ENCODE peak calls at places on chromosomes 5 and 9, in eight cellular contexts. B is breast epithelium, R is body of pancreas, O is transverse colon, I is ovary, M is vagina, G is HCT116, C is gastrocnemius medialis. L is an unnamed sample.

GRCh38 chr5:68456756-68457217 is 241.2 kb downstream of the PIK3R1 start:
- DNase-seq in G (no peak), B (no peak), O (peak), R (peak), M (no peak), I (no peak), C (peak), L (no peak)

GRCh38 chr9:14292181-14292773 is 21.7 kb downstream of the NFIB start:
- DNase-seq in O (no peak), C (no peak), G (no peak), I (no peak), M (no peak), B (no peak), R (no peak), L (no peak)

GRCh38 chr5:87113848-87114247 is 153.8 kb upstream of the RASA1 start:
- DNase-seq in G (no peak), C (no peak), R (no peak), O (no peak), B (no peak), M (no peak), I (no peak), L (no peak)

GRCh38 chr5:146873186-146873917 is 5.2 kb downstream of the PPP2R2B start:
- DNase-seq in C (no peak), R (no peak), M (no peak), G (no peak), B (no peak), O (no peak), I (no peak), L (no peak)

GRCh38 chr9:68827833-68828744 is 123.0 kb downstream of the PIP5K1B start:
- DNase-seq in R (no peak), G (no peak), O (no peak), B (no peak), C (no peak), M (no peak), I (no peak), L (no peak)

GRCh38 chr9:84839538-84839937 is 170.0 kb downstream of the NTRK2 start:
- DNase-seq in I (no peak), C (no peak), M (no peak), G (no peak), R (no peak), O (no peak), B (no peak), L (no peak)

GRCh38 chr9:35110327-35110758 is 5.3 kb downstream of the ATOSB start:
- DNase-seq in O (no peak), B (no peak), R (no peak), G (no peak), I (no peak), M (peak), C (peak), L (no peak)

GRCh38 chr9:96021616-96022444 is 146.3 kb downstream of the ERCC6L2 start:
- DNase-seq in I (peak), B (no peak), C (no peak), O (no peak), M (no peak), G (no peak), R (no peak), L (no peak)

GRCh38 chr5:133942589-133943474 is 25.6 kb downstream of the C5orf15 start:
- DNase-seq in M (no peak), I (no peak), C (no peak), O (no peak), B (no peak), R (peak), G (no peak), L (no peak)

GRCh38 chr9:68462004-68462775 is 78.5 kb downstream of the TMEM252 start:
- DNase-seq in M (no peak), R (no peak), O (no peak), G (no peak), I (no peak), B (no peak), C (no peak), L (no peak)

GRCh38 chr5:25754895-25755294 is 1110.1 kb upstream of the CDH10 start:
- DNase-seq in R (no peak), B (no peak), I (no peak), O (no peak), M (no peak), G (peak), C (no peak), L (no peak)

GRCh38 chr5:167269146-167269545 is 1022.3 kb upstream of the WWC1 start:
- DNase-seq in M (no peak), C (no peak), G (no peak), O (no peak), R (no peak), B (no peak), I (no peak), L (no peak)

GRCh38 chr5:14342306-14342705 is 199.2 kb downstream of the TRIO start:
- DNase-seq in C (no peak), M (no peak), R (peak), G (no peak), O (no peak), I (no peak), B (no peak), L (no peak)

GRCh38 chr5:94830520-94830919 is 212.1 kb downstream of the SLF1 start:
- DNase-seq in I (no peak), B (no peak), M (no peak), O (no peak), C (no peak), R (no peak), G (peak), L (no peak)

GRCh38 chr9:95413793-95414192 is 96.3 kb upstream of the FANCC start:
- DNase-seq in G (no peak), M (no peak), O (no peak), B (no peak), C (no peak), R (no peak), I (no peak), L (no peak)

GRCh38 chr5:164475339-164475977 is 970.0 kb downstream of the MAT2B start:
- DNase-seq in B (no peak), G (no peak), C (no peak), R (no peak), O (no peak), M (no peak), I (no peak), L (no peak)

GRCh38 chr9:97307500-97308163 is at the start of gene CCDC180:
- DNase-seq in C (peak), I (peak), R (no peak), O (no peak), G (no peak), M (no peak), B (no peak), L (no peak)

GRCh38 chr9:109440797-109441287 is 57.3 kb downstream of the PTPN3 start:
- DNase-seq in C (no peak), G (peak), R (peak), B (no peak), M (no peak), O (peak), I (no peak), L (no peak)

GRCh38 chr9:115411993-115412452 is 294.1 kb upstream of the TNC start:
- DNase-seq in O (no peak), B (no peak), I (no peak), C (no peak), G (no peak), R (peak), M (no peak), L (no peak)
- TF ChIP-seq POLR2A in O (no peak), B (no peak), I (no peak), C (no peak), G (no peak), R (no peak), M (no peak), L (no peak)

GRCh38 chr5:148926207-148926606 is 99.8 kb downstream of the ADRB2 start:
- DNase-seq in C (no peak), M (no peak), O (no peak), I (no peak), R (no peak), G (no peak), B (no peak), L (no peak)
- H3K4me3 ChIP-seq in C (no peak), M (no peak), O (no peak), I (no peak), R (no peak), G (no peak), B (no peak), L (no peak)

DNA sequence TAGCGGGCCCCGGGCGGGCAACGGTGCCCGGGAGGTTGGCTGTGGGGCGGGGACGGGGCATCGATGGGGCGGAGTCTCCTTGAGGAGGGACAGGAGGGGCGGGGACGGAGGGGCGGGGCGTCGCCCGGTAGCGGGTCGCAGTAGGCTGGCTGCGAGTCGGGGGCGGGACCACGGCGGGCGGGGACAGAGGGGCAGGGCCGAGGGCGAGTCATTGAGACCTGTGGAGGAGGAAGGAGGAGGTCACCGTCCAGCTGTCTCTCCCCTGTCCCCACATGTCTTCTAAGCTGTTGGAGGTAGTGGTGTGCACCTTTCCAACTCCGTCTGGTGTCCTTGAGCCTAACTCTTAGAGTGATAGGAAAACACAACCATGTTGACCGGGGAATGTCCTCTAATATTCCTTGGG is at the start of gene CRAT:
- DNase-seq in C (peak), I (peak), O (peak), M (no peak), B (peak), G (peak), R (peak), L (peak)
- TF ChIP-seq POLR2A in C (peak), I (peak), O (peak), M (peak), B (peak), G (peak), R (peak), L (peak)

DNA sequence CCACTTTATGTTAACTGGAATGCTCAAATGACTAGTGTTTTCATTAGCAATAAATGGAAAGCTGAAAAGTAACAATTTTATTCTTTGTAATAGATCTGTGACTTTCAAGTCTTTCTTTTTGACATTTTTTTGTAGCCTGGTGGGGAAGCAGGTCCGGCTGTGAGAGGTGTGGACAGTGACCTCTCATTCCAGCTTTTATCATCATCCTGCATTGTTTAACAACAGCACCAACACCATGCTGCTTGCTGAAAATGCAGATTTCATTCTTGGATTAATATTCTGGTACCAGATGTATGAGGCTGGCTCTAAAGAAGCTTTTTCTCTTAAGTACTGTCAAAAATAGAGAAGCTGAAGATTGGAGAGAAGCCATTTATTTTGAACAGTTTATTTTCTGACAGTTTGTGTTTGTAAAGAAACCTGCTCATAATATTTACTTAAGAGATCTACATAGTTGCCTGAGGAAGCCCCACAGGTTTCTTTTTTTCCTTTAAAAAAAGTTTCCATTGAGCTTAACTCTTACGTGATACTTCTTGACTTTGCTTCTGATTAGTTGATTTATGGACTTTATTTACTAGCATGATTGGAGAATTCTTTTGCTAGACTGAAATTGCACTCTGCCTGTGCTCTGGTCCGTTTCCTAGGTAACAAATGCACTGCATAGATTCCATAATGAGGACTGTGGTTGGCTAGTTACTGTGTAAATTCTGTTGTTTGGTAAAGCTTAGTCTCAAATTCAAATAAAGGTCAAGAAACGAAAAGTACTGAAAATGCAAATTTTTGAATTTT is 3.4 kb downstream of the KIAA1958 start:
- DNase-seq in O (no peak), G (no peak), M (no peak), B (no peak), I (no peak), C (no peak), R (no peak), L (no peak)
- H3K4me3 ChIP-seq in O (no peak), G (no peak), M (no peak), B (no peak), I (no peak), C (no peak), R (no peak), L (no peak)